ENCODE peak calls at places on chromosomes 4 and X, in seven cellular contexts. One of them, this sample, is unnamed.

GRCh38 chrX:71154641-71155040 is 10.0 kb downstream of the NLGN3 start:
- DNase-seq in foreskin keratinocyte: no peak
- DNase-seq in right atrium auricular region: no peak
- DNase-seq in SHP77: no peak
- DNase-seq in activated CD4-positive, alpha-beta T cell treated with anti-CD3 and anti-CD28 coated beads for 24 hours: no peak
- DNase-seq in activated T-helper 1 cell treated with Interleukin-2 at 50 U/mL for 16 hours: no peak
- DNase-seq in anterior cingulate cortex: no peak
- DNase-seq in this sample: no peak

GRCh38 chrX:16836371-16836770 is 33.8 kb downstream of the RBBP7 start:
- DNase-seq in foreskin keratinocyte: no peak
- DNase-seq in right atrium auricular region: no peak
- DNase-seq in SHP77: no peak
- DNase-seq in activated CD4-positive, alpha-beta T cell treated with anti-CD3 and anti-CD28 coated beads for 24 hours: no peak
- DNase-seq in activated T-helper 1 cell treated with Interleukin-2 at 50 U/mL for 16 hours: no peak
- DNase-seq in anterior cingulate cortex: no peak
- DNase-seq in this sample: no peak

GRCh38 chrX:40809210-40809609 is 73.9 kb upstream of the MED14 start:
- DNase-seq in foreskin keratinocyte: no peak
- DNase-seq in right atrium auricular region: no peak
- DNase-seq in SHP77: no peak
- DNase-seq in activated CD4-positive, alpha-beta T cell treated with anti-CD3 and anti-CD28 coated beads for 24 hours: no peak
- DNase-seq in activated T-helper 1 cell treated with Interleukin-2 at 50 U/mL for 16 hours: no peak
- DNase-seq in anterior cingulate cortex: no peak
- DNase-seq in this sample: no peak

GRCh38 chr4:80434238-80434637 is 98.7 kb downstream of the CFAP299 start:
- DNase-seq in foreskin keratinocyte: peak; percentile 30
- DNase-seq in right atrium auricular region: no peak
- DNase-seq in SHP77: no peak
- DNase-seq in activated CD4-positive, alpha-beta T cell treated with anti-CD3 and anti-CD28 coated beads for 24 hours: no peak
- DNase-seq in activated T-helper 1 cell treated with Interleukin-2 at 50 U/mL for 16 hours: no peak
- DNase-seq in anterior cingulate cortex: no peak
- DNase-seq in this sample: no peak

GRCh38 chr4:61210186-61210939 is 10.2 kb downstream of the ADGRL3 start:
- DNase-seq in foreskin keratinocyte: no peak
- DNase-seq in right atrium auricular region: no peak
- DNase-seq in SHP77: peak; percentile 72
- DNase-seq in activated CD4-positive, alpha-beta T cell treated with anti-CD3 and anti-CD28 coated beads for 24 hours: no peak
- DNase-seq in activated T-helper 1 cell treated with Interleukin-2 at 50 U/mL for 16 hours: no peak
- DNase-seq in anterior cingulate cortex: peak; percentile 19
- DNase-seq in this sample: no peak

GRCh38 chr4:10115657-10116624 is 658 bp downstream of the WDR1 start:
- DNase-seq in foreskin keratinocyte: peak; percentile 62
- DNase-seq in right atrium auricular region: no peak
- DNase-seq in SHP77: peak; percentile 20
- DNase-seq in activated CD4-positive, alpha-beta T cell treated with anti-CD3 and anti-CD28 coated beads for 24 hours: no peak
- DNase-seq in activated T-helper 1 cell treated with Interleukin-2 at 50 U/mL for 16 hours: peak; percentile 64
- DNase-seq in anterior cingulate cortex: no peak
- DNase-seq in this sample: no peak

GRCh38 chrX:44244008-44244407 is 99.5 kb downstream of the EFHC2 start:
- DNase-seq in foreskin keratinocyte: peak; percentile 17
- DNase-seq in right atrium auricular region: no peak
- DNase-seq in SHP77: no peak
- DNase-seq in activated CD4-positive, alpha-beta T cell treated with anti-CD3 and anti-CD28 coated beads for 24 hours: no peak
- DNase-seq in activated T-helper 1 cell treated with Interleukin-2 at 50 U/mL for 16 hours: no peak
- DNase-seq in anterior cingulate cortex: no peak
- DNase-seq in this sample: no peak

GRCh38 chr4:184039963-184040383 is 134.9 kb downstream of the STOX2 start:
- DNase-seq in foreskin keratinocyte: peak; percentile 3
- DNase-seq in right atrium auricular region: no peak
- DNase-seq in SHP77: no peak
- DNase-seq in activated CD4-positive, alpha-beta T cell treated with anti-CD3 and anti-CD28 coated beads for 24 hours: no peak
- DNase-seq in activated T-helper 1 cell treated with Interleukin-2 at 50 U/mL for 16 hours: no peak
- DNase-seq in anterior cingulate cortex: no peak
- DNase-seq in this sample: no peak

GRCh38 chrX:110125435-110125834 is 122.5 kb downstream of the TMEM164 start:
- DNase-seq in foreskin keratinocyte: no peak
- DNase-seq in right atrium auricular region: no peak
- DNase-seq in SHP77: no peak
- DNase-seq in activated CD4-positive, alpha-beta T cell treated with anti-CD3 and anti-CD28 coated beads for 24 hours: no peak
- DNase-seq in activated T-helper 1 cell treated with Interleukin-2 at 50 U/mL for 16 hours: no peak
- DNase-seq in anterior cingulate cortex: no peak
- DNase-seq in this sample: no peak

GRCh38 chr4:134201216-134202098 is at the start of gene PABPC4L:
- DNase-seq in foreskin keratinocyte: peak; percentile 56
- DNase-seq in right atrium auricular region: peak; percentile 67
- DNase-seq in SHP77: no peak
- DNase-seq in activated CD4-positive, alpha-beta T cell treated with anti-CD3 and anti-CD28 coated beads for 24 hours: no peak
- DNase-seq in activated T-helper 1 cell treated with Interleukin-2 at 50 U/mL for 16 hours: no peak
- DNase-seq in anterior cingulate cortex: no peak
- DNase-seq in this sample: no peak

GRCh38 chrX:116198810-116199209 is 28.3 kb downstream of the AGTR2 start:
- DNase-seq in foreskin keratinocyte: no peak
- DNase-seq in right atrium auricular region: no peak
- DNase-seq in SHP77: no peak
- DNase-seq in activated CD4-positive, alpha-beta T cell treated with anti-CD3 and anti-CD28 coated beads for 24 hours: no peak
- DNase-seq in activated T-helper 1 cell treated with Interleukin-2 at 50 U/mL for 16 hours: no peak
- DNase-seq in anterior cingulate cortex: no peak
- DNase-seq in this sample: no peak

GRCh38 chrX:9681422-9681821 is 84.2 kb downstream of the GPR143 start:
- DNase-seq in foreskin keratinocyte: peak; percentile 13
- DNase-seq in right atrium auricular region: no peak
- DNase-seq in SHP77: no peak
- DNase-seq in activated CD4-positive, alpha-beta T cell treated with anti-CD3 and anti-CD28 coated beads for 24 hours: no peak
- DNase-seq in activated T-helper 1 cell treated with Interleukin-2 at 50 U/mL for 16 hours: no peak
- DNase-seq in anterior cingulate cortex: no peak
- DNase-seq in this sample: no peak

GRCh38 chr4:78100060-78100459 is 42.9 kb downstream of the FRAS1 start:
- DNase-seq in foreskin keratinocyte: no peak
- DNase-seq in right atrium auricular region: no peak
- DNase-seq in SHP77: no peak
- DNase-seq in activated CD4-positive, alpha-beta T cell treated with anti-CD3 and anti-CD28 coated beads for 24 hours: no peak
- DNase-seq in activated T-helper 1 cell treated with Interleukin-2 at 50 U/mL for 16 hours: no peak
- DNase-seq in anterior cingulate cortex: no peak
- DNase-seq in this sample: no peak

GRCh38 chr4:88275949-88276515 is 8.3 kb downstream of the PPM1K start:
- DNase-seq in foreskin keratinocyte: no peak
- DNase-seq in right atrium auricular region: no peak
- DNase-seq in SHP77: no peak
- DNase-seq in activated CD4-positive, alpha-beta T cell treated with anti-CD3 and anti-CD28 coated beads for 24 hours: no peak
- DNase-seq in activated T-helper 1 cell treated with Interleukin-2 at 50 U/mL for 16 hours: no peak
- DNase-seq in anterior cingulate cortex: no peak
- DNase-seq in this sample: no peak

GRCh38 chr4:13944095-13944501 is 316.6 kb upstream of the BOD1L1 start:
- DNase-seq in foreskin keratinocyte: peak; percentile 96
- DNase-seq in right atrium auricular region: no peak
- DNase-seq in SHP77: no peak
- DNase-seq in activated CD4-positive, alpha-beta T cell treated with anti-CD3 and anti-CD28 coated beads for 24 hours: no peak
- DNase-seq in activated T-helper 1 cell treated with Interleukin-2 at 50 U/mL for 16 hours: no peak
- DNase-seq in anterior cingulate cortex: no peak
- DNase-seq in this sample: no peak

GRCh38 chr4:137253949-137254348 is 278.3 kb downstream of the PCDH18 start:
- DNase-seq in foreskin keratinocyte: peak; percentile 65
- DNase-seq in right atrium auricular region: no peak
- DNase-seq in SHP77: no peak
- DNase-seq in activated CD4-positive, alpha-beta T cell treated with anti-CD3 and anti-CD28 coated beads for 24 hours: no peak
- DNase-seq in activated T-helper 1 cell treated with Interleukin-2 at 50 U/mL for 16 hours: no peak
- DNase-seq in anterior cingulate cortex: no peak
- DNase-seq in this sample: no peak

GRCh38 chr4:7967063-7967440 is 27.4 kb upstream of the AFAP1 start:
- DNase-seq in foreskin keratinocyte: no peak
- DNase-seq in right atrium auricular region: no peak
- DNase-seq in SHP77: no peak
- DNase-seq in activated CD4-positive, alpha-beta T cell treated with anti-CD3 and anti-CD28 coated beads for 24 hours: no peak
- DNase-seq in activated T-helper 1 cell treated with Interleukin-2 at 50 U/mL for 16 hours: no peak
- DNase-seq in anterior cingulate cortex: no peak
- DNase-seq in this sample: no peak

GRCh38 chr4:28444886-28445496 is 1584.3 kb downstream of the STIM2 start:
- DNase-seq in foreskin keratinocyte: peak; percentile 43
- DNase-seq in right atrium auricular region: no peak
- DNase-seq in SHP77: no peak
- DNase-seq in activated CD4-positive, alpha-beta T cell treated with anti-CD3 and anti-CD28 coated beads for 24 hours: no peak
- DNase-seq in activated T-helper 1 cell treated with Interleukin-2 at 50 U/mL for 16 hours: no peak
- DNase-seq in anterior cingulate cortex: no peak
- DNase-seq in this sample: no peak

GRCh38 chrX:130086414-130087207 is 23.7 kb downstream of the ELF4 start:
- DNase-seq in foreskin keratinocyte: no peak
- DNase-seq in right atrium auricular region: no peak
- DNase-seq in SHP77: no peak
- DNase-seq in activated CD4-positive, alpha-beta T cell treated with anti-CD3 and anti-CD28 coated beads for 24 hours: no peak
- DNase-seq in activated T-helper 1 cell treated with Interleukin-2 at 50 U/mL for 16 hours: peak; percentile 55
- DNase-seq in anterior cingulate cortex: no peak
- DNase-seq in this sample: no peak

GRCh38 chr4:139229534-139230039 is 50.4 kb downstream of the MGARP start:
- DNase-seq in foreskin keratinocyte: peak; percentile 42
- DNase-seq in right atrium auricular region: no peak
- DNase-seq in SHP77: peak; percentile 15
- DNase-seq in activated CD4-positive, alpha-beta T cell treated with anti-CD3 and anti-CD28 coated beads for 24 hours: no peak
- DNase-seq in activated T-helper 1 cell treated with Interleukin-2 at 50 U/mL for 16 hours: no peak
- DNase-seq in anterior cingulate cortex: no peak
- DNase-seq in this sample: no peak

GRCh38 chr4:151691639-151692442 is 69.0 kb downstream of the GATB start:
- DNase-seq in foreskin keratinocyte: no peak
- DNase-seq in right atrium auricular region: no peak
- DNase-seq in SHP77: no peak
- DNase-seq in activated CD4-positive, alpha-beta T cell treated with anti-CD3 and anti-CD28 coated beads for 24 hours: no peak
- DNase-seq in activated T-helper 1 cell treated with Interleukin-2 at 50 U/mL for 16 hours: no peak
- DNase-seq in anterior cingulate cortex: no peak
- DNase-seq in this sample: peak; percentile 81

GRCh38 chrX:10326578-10326977 is 169.8 kb downstream of the CLCN4 start:
- DNase-seq in foreskin keratinocyte: no peak
- DNase-seq in right atrium auricular region: no peak
- DNase-seq in SHP77: no peak
- DNase-seq in activated CD4-positive, alpha-beta T cell treated with anti-CD3 and anti-CD28 coated beads for 24 hours: no peak
- DNase-seq in activated T-helper 1 cell treated with Interleukin-2 at 50 U/mL for 16 hours: no peak
- DNase-seq in anterior cingulate cortex: no peak
- DNase-seq in this sample: peak; percentile 11

GRCh38 chrX:150886381-150886780 is 12.1 kb downstream of the CD99L2 start:
- DNase-seq in foreskin keratinocyte: no peak
- DNase-seq in right atrium auricular region: no peak
- DNase-seq in SHP77: no peak
- DNase-seq in activated CD4-positive, alpha-beta T cell treated with anti-CD3 and anti-CD28 coated beads for 24 hours: no peak
- DNase-seq in activated T-helper 1 cell treated with Interleukin-2 at 50 U/mL for 16 hours: no peak
- DNase-seq in anterior cingulate cortex: no peak
- DNase-seq in this sample: no peak

GRCh38 chr4:8285143-8285975 is 15.8 kb downstream of the HTRA3 start:
- DNase-seq in foreskin keratinocyte: no peak
- DNase-seq in right atrium auricular region: no peak
- DNase-seq in SHP77: no peak
- DNase-seq in activated CD4-positive, alpha-beta T cell treated with anti-CD3 and anti-CD28 coated beads for 24 hours: no peak
- DNase-seq in activated T-helper 1 cell treated with Interleukin-2 at 50 U/mL for 16 hours: no peak
- DNase-seq in anterior cingulate cortex: no peak
- DNase-seq in this sample: no peak

GRCh38 chr4:174926958-174927357 is 8.8 kb downstream of the ADAM29 start:
- DNase-seq in foreskin keratinocyte: no peak
- DNase-seq in right atrium auricular region: no peak
- DNase-seq in SHP77: no peak
- DNase-seq in activated CD4-positive, alpha-beta T cell treated with anti-CD3 and anti-CD28 coated beads for 24 hours: no peak
- DNase-seq in activated T-helper 1 cell treated with Interleukin-2 at 50 U/mL for 16 hours: no peak
- DNase-seq in anterior cingulate cortex: no peak
- DNase-seq in this sample: no peak

GRCh38 chr4:31657859-31658258 is 937.7 kb downstream of the PCDH7 start:
- DNase-seq in foreskin keratinocyte: peak; percentile 78
- DNase-seq in right atrium auricular region: no peak
- DNase-seq in SHP77: no peak
- DNase-seq in activated CD4-positive, alpha-beta T cell treated with anti-CD3 and anti-CD28 coated beads for 24 hours: no peak
- DNase-seq in activated T-helper 1 cell treated with Interleukin-2 at 50 U/mL for 16 hours: no peak
- DNase-seq in anterior cingulate cortex: no peak
- DNase-seq in this sample: no peak

GRCh38 chr4:24559032-24559821 is 25.1 kb downstream of the DHX15 start:
- DNase-seq in foreskin keratinocyte: no peak
- DNase-seq in right atrium auricular region: no peak
- DNase-seq in SHP77: no peak
- DNase-seq in activated CD4-positive, alpha-beta T cell treated with anti-CD3 and anti-CD28 coated beads for 24 hours: no peak
- DNase-seq in activated T-helper 1 cell treated with Interleukin-2 at 50 U/mL for 16 hours: no peak
- DNase-seq in anterior cingulate cortex: no peak
- DNase-seq in this sample: no peak

GRCh38 chrX:45623266-45623665 is 422.6 kb upstream of the DIPK2B start:
- DNase-seq in foreskin keratinocyte: peak; percentile 75
- DNase-seq in right atrium auricular region: no peak
- DNase-seq in SHP77: no peak
- DNase-seq in activated CD4-positive, alpha-beta T cell treated with anti-CD3 and anti-CD28 coated beads for 24 hours: no peak
- DNase-seq in activated T-helper 1 cell treated with Interleukin-2 at 50 U/mL for 16 hours: no peak
- DNase-seq in anterior cingulate cortex: no peak
- DNase-seq in this sample: no peak

GRCh38 chr4:157076578-157076947 is 613 bp downstream of the GLRB start:
- DNase-seq in foreskin keratinocyte: peak; percentile 9
- DNase-seq in right atrium auricular region: no peak
- DNase-seq in SHP77: peak; percentile 5
- DNase-seq in activated CD4-positive, alpha-beta T cell treated with anti-CD3 and anti-CD28 coated beads for 24 hours: no peak
- DNase-seq in activated T-helper 1 cell treated with Interleukin-2 at 50 U/mL for 16 hours: no peak
- DNase-seq in anterior cingulate cortex: no peak
- DNase-seq in this sample: no peak